ENCODE peak calls at places on chromosomes 2 and 18, in six cellular contexts. B, C, J, X, Y and K are unnamed samples. For H3K27me3, the result is how much of the 10 kb centered on the place peaks cover.

GRCh38 chr2:182318466-182319309 is 108.1 kb downstream of the PDE1A start:
- DNase-seq in C (no peak), X (no peak), Y (no peak), B (no peak), J (no peak), K (no peak)

GRCh38 chr2:205994344-205994743 is 91.6 kb downstream of the INO80D start:
- DNase-seq in X (no peak), C (no peak), J (no peak), B (no peak), Y (no peak), K (no peak)

GRCh38 chr2:30763151-30763660 is 44.0 kb downstream of the CAPN13 start:
- DNase-seq in J (no peak), Y (no peak), C (no peak), X (no peak), B (no peak), K (no peak)

GRCh38 chr18:75203456-75204261 is 5.3 kb downstream of the PTGR3 start:
- DNase-seq in J (no peak), X (no peak), B (no peak), C (peak), Y (no peak), K (no peak)

GRCh38 chr18:79744625-79745024 is 53.1 kb upstream of the KCNG2 start:
- DNase-seq in C (no peak), Y (no peak), B (no peak), X (no peak), J (no peak), K (no peak)

GRCh38 chr2:174662459-174662858 is 64.9 kb upstream of the WIPF1 start:
- DNase-seq in X (no peak), B (no peak), C (no peak), J (no peak), Y (peak), K (no peak)

GRCh38 chr18:71471963-71472725 is 1072.0 kb downstream of the CBLN2 start:
- DNase-seq in C (no peak), J (no peak), Y (no peak), X (no peak), B (no peak), K (no peak)

GRCh38 chr2:233023761-233024410 is 8.6 kb upstream of the NEU2 start:
- DNase-seq in Y (no peak), C (no peak), X (no peak), B (no peak), J (no peak), K (no peak)

GRCh38 chr18:63365909-63366269 is 1.1 kb downstream of the KDSR start:
- DNase-seq in Y (peak), J (no peak), C (no peak), X (no peak), B (no peak), K (no peak)

GRCh38 chr18:8686556-8686955 is 18.8 kb upstream of the MTCL1 start:
- DNase-seq in J (no peak), X (no peak), Y (no peak), C (no peak), B (no peak), K (no peak)

GRCh38 chr2:106965611-106966010 is 79.6 kb upstream of the ST6GAL2 start:
- DNase-seq in B (no peak), C (no peak), Y (peak), J (no peak), X (no peak), K (no peak)

GRCh38 chr2:168277276-168277675 is 29.9 kb upstream of the STK39 start:
- DNase-seq in C (no peak), J (no peak), X (no peak), B (no peak), Y (no peak), K (no peak)

GRCh38 chr2:50820176-50820575 is 211.8 kb downstream of the NRXN1 start:
- DNase-seq in B (no peak), X (no peak), C (no peak), J (no peak), Y (no peak), K (no peak)

GRCh38 chr2:21372654-21373053 is 248.9 kb downstream of the TDRD15 start:
- DNase-seq in Y (peak), X (no peak), C (no peak), J (no peak), B (no peak), K (no peak)

GRCh38 chr2:41414486-41415230 is 633.2 kb upstream of the PKDCC start:
- DNase-seq in X (no peak), C (no peak), Y (peak), J (no peak), B (no peak), K (no peak)

GRCh38 chr2:189421644-189422043 is 19.6 kb upstream of the WDR75 start:
- DNase-seq in Y (peak), C (no peak), B (no peak), X (no peak), J (no peak), K (no peak)

GRCh38 chr2:181753686-181754085 is 73.4 kb upstream of the NEUROD1 start:
- DNase-seq in J (no peak), B (no peak), X (no peak), Y (no peak), C (no peak), K (no peak)

GRCh38 chr2:230714122-230714453 is 1.4 kb downstream of the CAB39 start:
- DNase-seq in Y (peak), C (no peak), J (no peak), X (peak), B (peak), K (no peak)

DNA sequence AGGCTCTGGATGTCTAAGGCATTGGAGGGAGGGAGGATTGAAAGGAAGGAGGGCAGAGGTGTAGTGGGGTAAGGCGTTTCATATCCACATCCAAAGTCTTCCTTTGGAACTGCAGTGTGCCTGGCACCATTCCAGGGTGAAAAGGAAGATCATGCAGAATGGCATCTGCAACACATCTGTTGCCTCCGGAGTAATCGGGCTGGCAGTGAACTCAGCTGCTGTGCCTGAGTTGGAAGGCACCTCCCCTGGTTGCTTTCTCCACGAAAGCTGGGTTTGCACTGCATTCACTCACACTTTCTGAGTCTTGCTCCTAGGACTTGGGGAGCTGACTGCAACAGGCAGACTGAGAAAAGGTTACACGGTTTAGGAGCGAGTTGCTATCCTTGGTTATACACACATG is 30.3 kb upstream of the SEC11C start:
- DNase-seq in Y (no peak), X (no peak), B (no peak), J (no peak), C (no peak), K (no peak)
- H3K27ac ChIP-seq in Y (no peak), X (no peak), B (no peak), J (no peak), C (no peak), K (no peak)

GRCh38 chr2:222315443-222316121 is 16.8 kb upstream of the PAX3 start:
- DNase-seq in X (no peak), C (no peak), J (no peak), B (no peak), Y (no peak), K (no peak)
- H3K27me3 ChIP-seq in X (under half), C (under half), J (under half), B (half or more), Y (half or more), K (under half)

GRCh38 chr18:59904051-59904601 is 4.3 kb downstream of the PMAIP1 start:
- DNase-seq in Y (no peak), B (no peak), J (no peak), X (no peak), C (no peak), K (no peak)

GRCh38 chr18:59902180-59902992 is 2.6 kb downstream of the PMAIP1 start:
- DNase-seq in B (no peak), J (no peak), Y (peak), C (no peak), X (no peak), K (no peak)

GRCh38 chr18:59905686-59906091 is 5.9 kb downstream of the PMAIP1 start:
- DNase-seq in C (no peak), J (no peak), B (no peak), X (no peak), Y (no peak), K (no peak)

GRCh38 chr18:59900222-59901128 is 679 bp downstream of the PMAIP1 start:
- DNase-seq in X (peak), B (peak), C (peak), J (no peak), Y (peak), K (peak)

DNA sequence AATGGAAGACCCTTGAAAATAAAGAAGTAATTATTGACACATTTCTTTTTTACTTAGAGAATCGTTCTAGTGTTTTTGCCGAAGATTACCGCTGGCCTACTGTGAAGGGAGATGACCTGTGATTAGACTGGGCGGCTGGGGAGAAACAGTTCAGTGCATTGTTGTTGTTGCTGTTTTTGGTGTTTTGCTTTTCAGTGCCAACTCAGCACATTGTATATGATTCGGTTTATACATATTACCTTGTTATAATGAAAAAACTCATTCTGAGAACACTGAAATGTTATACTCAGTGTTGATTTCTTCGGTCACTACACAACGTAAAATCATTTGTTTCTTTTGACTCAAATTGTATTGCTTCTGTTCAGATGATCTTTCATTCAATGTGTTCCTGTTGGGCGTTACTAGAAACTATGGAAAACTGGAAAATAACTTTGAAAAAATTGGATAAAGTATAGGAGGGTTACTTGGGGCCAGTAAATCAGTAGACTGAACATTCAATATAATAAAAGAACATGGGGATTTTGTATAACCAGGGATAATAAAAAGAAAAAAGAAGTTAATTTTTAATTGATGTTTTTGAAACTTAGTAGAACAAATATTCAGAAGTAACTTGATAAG is 3.3 kb downstream of the PMAIP1 start:
- DNase-seq in X (no peak), C (no peak), Y (no peak), J (no peak), B (no peak), K (no peak)
- H3K27ac ChIP-seq in X (no peak), C (no peak), Y (peak), J (no peak), B (no peak), K (no peak)

GRCh38 chr2:109064660-109065306 is 64.2 kb upstream of the SH3RF3 start:
- DNase-seq in J (no peak), C (no peak), X (no peak), Y (no peak), B (no peak), K (no peak)

GRCh38 chr2:109063326-109063670 is 65.7 kb upstream of the SH3RF3 start:
- DNase-seq in C (no peak), J (no peak), X (no peak), Y (peak), B (no peak), K (peak)

GRCh38 chr2:109060496-109060895 is 68.5 kb upstream of the SH3RF3 start:
- DNase-seq in B (no peak), C (no peak), J (no peak), Y (no peak), X (no peak), K (no peak)

GRCh38 chr2:109061736-109062557 is 67.1 kb upstream of the SH3RF3 start:
- DNase-seq in C (no peak), X (no peak), B (no peak), Y (no peak), J (no peak), K (no peak)

GRCh38 chr2:109062558-109063325 is 66.3 kb upstream of the SH3RF3 start:
- DNase-seq in Y (peak), C (no peak), X (no peak), J (no peak), B (no peak), K (no peak)
- H3K27me3 ChIP-seq in Y (under half), C (under half), X (under half), J (under half), B (under half), K (under half)